ENCODE peak calls at places on chromosome 9, in eight cellular contexts. One of them, this sample, is unnamed.

GRCh38 chr9:131017067-131017466 is 8.1 kb downstream of the LAMC3 start:
- DNase-seq in amniotic stem cell: no peak
- DNase-seq in activated naive CD8-positive, alpha-beta T cell treated with anti-CD3 and anti-CD28 coated beads for 36 hours: no peak
- DNase-seq in skeletal muscle cell: no peak
- DNase-seq in hepatic stellate cell: no peak
- DNase-seq in AG10803: peak; percentile 16
- DNase-seq in stimulated activated CD8-positive, alpha-beta memory T cell treated with anti-CD3 and anti-CD28 coated beads, Interleukin-12 subunit alpha, Interleukin-12 subunit beta, amount 100 ng/mL, for 1 hour: no peak
- DNase-seq in T-helper 1 cell: no peak
- DNase-seq in this sample: no peak

GRCh38 chr9:132006657-132007370 is 72.9 kb downstream of the MED27 start:
- DNase-seq in AG10803: peak; percentile 70
- DNase-seq in hepatic stellate cell: no peak
- DNase-seq in T-helper 1 cell: no peak
- DNase-seq in activated naive CD8-positive, alpha-beta T cell treated with anti-CD3 and anti-CD28 coated beads for 36 hours: peak; percentile 34
- DNase-seq in skeletal muscle cell: peak; percentile 90
- DNase-seq in amniotic stem cell: no peak
- DNase-seq in stimulated activated CD8-positive, alpha-beta memory T cell treated with anti-CD3 and anti-CD28 coated beads, Interleukin-12 subunit alpha, Interleukin-12 subunit beta, amount 100 ng/mL, for 1 hour: no peak
- DNase-seq in this sample: no peak

GRCh38 chr9:21060919-21061561 is 16.7 kb downstream of the IFNB1 start:
- DNase-seq in stimulated activated CD8-positive, alpha-beta memory T cell treated with anti-CD3 and anti-CD28 coated beads, Interleukin-12 subunit alpha, Interleukin-12 subunit beta, amount 100 ng/mL, for 1 hour: no peak
- DNase-seq in amniotic stem cell: peak; percentile 3
- DNase-seq in hepatic stellate cell: no peak
- DNase-seq in AG10803: peak; percentile 77
- DNase-seq in T-helper 1 cell: no peak
- DNase-seq in skeletal muscle cell: peak; percentile 12
- DNase-seq in activated naive CD8-positive, alpha-beta T cell treated with anti-CD3 and anti-CD28 coated beads for 36 hours: peak; percentile 18
- DNase-seq in this sample: no peak

GRCh38 chr9:74496819-74497749 is at the start of gene RORB:
- DNase-seq in skeletal muscle cell: no peak
- DNase-seq in stimulated activated CD8-positive, alpha-beta memory T cell treated with anti-CD3 and anti-CD28 coated beads, Interleukin-12 subunit alpha, Interleukin-12 subunit beta, amount 100 ng/mL, for 1 hour: peak; percentile 18
- DNase-seq in activated naive CD8-positive, alpha-beta T cell treated with anti-CD3 and anti-CD28 coated beads for 36 hours: peak; percentile 41
- DNase-seq in AG10803: peak; percentile 8
- DNase-seq in hepatic stellate cell: peak; percentile 27
- DNase-seq in T-helper 1 cell: no peak
- DNase-seq in amniotic stem cell: no peak
- DNase-seq in this sample: peak; percentile 74

GRCh38 chr9:96566401-96567202 is 53.0 kb downstream of the CDC14B start:
- DNase-seq in stimulated activated CD8-positive, alpha-beta memory T cell treated with anti-CD3 and anti-CD28 coated beads, Interleukin-12 subunit alpha, Interleukin-12 subunit beta, amount 100 ng/mL, for 1 hour: peak; percentile 60
- DNase-seq in amniotic stem cell: peak; percentile 45
- DNase-seq in hepatic stellate cell: peak; percentile 75
- DNase-seq in T-helper 1 cell: peak; percentile 70
- DNase-seq in AG10803: peak; percentile 56
- DNase-seq in skeletal muscle cell: no peak
- DNase-seq in activated naive CD8-positive, alpha-beta T cell treated with anti-CD3 and anti-CD28 coated beads for 36 hours: peak; percentile 83
- DNase-seq in this sample: peak; percentile 86

GRCh38 chr9:95124582-95125359 is 192.7 kb downstream of the FANCC start:
- DNase-seq in skeletal muscle cell: no peak
- DNase-seq in hepatic stellate cell: no peak
- DNase-seq in activated naive CD8-positive, alpha-beta T cell treated with anti-CD3 and anti-CD28 coated beads for 36 hours: no peak
- DNase-seq in AG10803: peak; percentile 13
- DNase-seq in amniotic stem cell: no peak
- DNase-seq in stimulated activated CD8-positive, alpha-beta memory T cell treated with anti-CD3 and anti-CD28 coated beads, Interleukin-12 subunit alpha, Interleukin-12 subunit beta, amount 100 ng/mL, for 1 hour: no peak
- DNase-seq in T-helper 1 cell: no peak
- DNase-seq in this sample: no peak

GRCh38 chr9:17272510-17272909 is 137.7 kb downstream of the CNTLN start:
- DNase-seq in stimulated activated CD8-positive, alpha-beta memory T cell treated with anti-CD3 and anti-CD28 coated beads, Interleukin-12 subunit alpha, Interleukin-12 subunit beta, amount 100 ng/mL, for 1 hour: no peak
- DNase-seq in AG10803: no peak
- DNase-seq in amniotic stem cell: no peak
- DNase-seq in hepatic stellate cell: no peak
- DNase-seq in activated naive CD8-positive, alpha-beta T cell treated with anti-CD3 and anti-CD28 coated beads for 36 hours: no peak
- DNase-seq in T-helper 1 cell: no peak
- DNase-seq in skeletal muscle cell: no peak
- DNase-seq in this sample: no peak

GRCh38 chr9:131650254-131650653 is 89.6 kb downstream of the RAPGEF1 start:
- DNase-seq in skeletal muscle cell: peak; percentile 66
- DNase-seq in hepatic stellate cell: no peak
- DNase-seq in amniotic stem cell: no peak
- DNase-seq in T-helper 1 cell: no peak
- DNase-seq in activated naive CD8-positive, alpha-beta T cell treated with anti-CD3 and anti-CD28 coated beads for 36 hours: no peak
- DNase-seq in AG10803: peak; percentile 98
- DNase-seq in stimulated activated CD8-positive, alpha-beta memory T cell treated with anti-CD3 and anti-CD28 coated beads, Interleukin-12 subunit alpha, Interleukin-12 subunit beta, amount 100 ng/mL, for 1 hour: no peak
- DNase-seq in this sample: peak; percentile 29

GRCh38 chr9:15220658-15221310 is 86.2 kb downstream of the TTC39B start:
- DNase-seq in amniotic stem cell: no peak
- DNase-seq in stimulated activated CD8-positive, alpha-beta memory T cell treated with anti-CD3 and anti-CD28 coated beads, Interleukin-12 subunit alpha, Interleukin-12 subunit beta, amount 100 ng/mL, for 1 hour: no peak
- DNase-seq in activated naive CD8-positive, alpha-beta T cell treated with anti-CD3 and anti-CD28 coated beads for 36 hours: no peak
- DNase-seq in AG10803: peak; percentile 99
- DNase-seq in T-helper 1 cell: no peak
- DNase-seq in hepatic stellate cell: no peak
- DNase-seq in skeletal muscle cell: peak; percentile 70
- DNase-seq in this sample: no peak

GRCh38 chr9:32384002-32384363 is 460 bp upstream of the ACO1 start:
- DNase-seq in AG10803: no peak
- DNase-seq in hepatic stellate cell: no peak
- DNase-seq in activated naive CD8-positive, alpha-beta T cell treated with anti-CD3 and anti-CD28 coated beads for 36 hours: no peak
- DNase-seq in stimulated activated CD8-positive, alpha-beta memory T cell treated with anti-CD3 and anti-CD28 coated beads, Interleukin-12 subunit alpha, Interleukin-12 subunit beta, amount 100 ng/mL, for 1 hour: no peak
- DNase-seq in T-helper 1 cell: no peak
- DNase-seq in skeletal muscle cell: no peak
- DNase-seq in amniotic stem cell: no peak
- DNase-seq in this sample: no peak

GRCh38 chr9:93008457-93008856 is 50.0 kb upstream of the SUSD3 start:
- DNase-seq in stimulated activated CD8-positive, alpha-beta memory T cell treated with anti-CD3 and anti-CD28 coated beads, Interleukin-12 subunit alpha, Interleukin-12 subunit beta, amount 100 ng/mL, for 1 hour: no peak
- DNase-seq in amniotic stem cell: no peak
- DNase-seq in hepatic stellate cell: no peak
- DNase-seq in AG10803: no peak
- DNase-seq in skeletal muscle cell: no peak
- DNase-seq in T-helper 1 cell: no peak
- DNase-seq in activated naive CD8-positive, alpha-beta T cell treated with anti-CD3 and anti-CD28 coated beads for 36 hours: no peak
- DNase-seq in this sample: no peak

GRCh38 chr9:114551750-114552685 is 35.6 kb upstream of the ATP6V1G1 start:
- DNase-seq in skeletal muscle cell: peak; percentile 97
- DNase-seq in stimulated activated CD8-positive, alpha-beta memory T cell treated with anti-CD3 and anti-CD28 coated beads, Interleukin-12 subunit alpha, Interleukin-12 subunit beta, amount 100 ng/mL, for 1 hour: no peak
- DNase-seq in AG10803: peak; percentile 93
- DNase-seq in amniotic stem cell: peak; percentile 98
- DNase-seq in activated naive CD8-positive, alpha-beta T cell treated with anti-CD3 and anti-CD28 coated beads for 36 hours: no peak
- DNase-seq in hepatic stellate cell: peak; percentile 95
- DNase-seq in T-helper 1 cell: no peak
- DNase-seq in this sample: no peak

GRCh38 chr9:34513567-34514214 is 9.1 kb downstream of the ENHO start:
- DNase-seq in activated naive CD8-positive, alpha-beta T cell treated with anti-CD3 and anti-CD28 coated beads for 36 hours: no peak
- DNase-seq in stimulated activated CD8-positive, alpha-beta memory T cell treated with anti-CD3 and anti-CD28 coated beads, Interleukin-12 subunit alpha, Interleukin-12 subunit beta, amount 100 ng/mL, for 1 hour: no peak
- DNase-seq in AG10803: no peak
- DNase-seq in hepatic stellate cell: no peak
- DNase-seq in skeletal muscle cell: peak; percentile 19
- DNase-seq in T-helper 1 cell: no peak
- DNase-seq in amniotic stem cell: no peak
- DNase-seq in this sample: no peak

GRCh38 chr9:95495988-95496387 is 20.8 kb downstream of the PTCH1 start:
- DNase-seq in hepatic stellate cell: no peak
- DNase-seq in skeletal muscle cell: no peak
- DNase-seq in amniotic stem cell: no peak
- DNase-seq in AG10803: no peak
- DNase-seq in stimulated activated CD8-positive, alpha-beta memory T cell treated with anti-CD3 and anti-CD28 coated beads, Interleukin-12 subunit alpha, Interleukin-12 subunit beta, amount 100 ng/mL, for 1 hour: no peak
- DNase-seq in T-helper 1 cell: no peak
- DNase-seq in activated naive CD8-positive, alpha-beta T cell treated with anti-CD3 and anti-CD28 coated beads for 36 hours: no peak
- DNase-seq in this sample: no peak

GRCh38 chr9:35645736-35646582 is 4.8 kb downstream of the SIT1 start:
- DNase-seq in activated naive CD8-positive, alpha-beta T cell treated with anti-CD3 and anti-CD28 coated beads for 36 hours: no peak
- DNase-seq in AG10803: peak; percentile 17
- DNase-seq in amniotic stem cell: no peak
- DNase-seq in hepatic stellate cell: no peak
- DNase-seq in T-helper 1 cell: no peak
- DNase-seq in stimulated activated CD8-positive, alpha-beta memory T cell treated with anti-CD3 and anti-CD28 coated beads, Interleukin-12 subunit alpha, Interleukin-12 subunit beta, amount 100 ng/mL, for 1 hour: no peak
- DNase-seq in skeletal muscle cell: no peak
- DNase-seq in this sample: no peak

GRCh38 chr9:131839281-131840084 is 99.6 kb upstream of the RAPGEF1 start:
- DNase-seq in activated naive CD8-positive, alpha-beta T cell treated with anti-CD3 and anti-CD28 coated beads for 36 hours: peak; percentile 13
- DNase-seq in AG10803: peak; percentile 49
- DNase-seq in hepatic stellate cell: peak; percentile 89
- DNase-seq in stimulated activated CD8-positive, alpha-beta memory T cell treated with anti-CD3 and anti-CD28 coated beads, Interleukin-12 subunit alpha, Interleukin-12 subunit beta, amount 100 ng/mL, for 1 hour: peak; percentile 10
- DNase-seq in T-helper 1 cell: no peak
- DNase-seq in skeletal muscle cell: no peak
- DNase-seq in amniotic stem cell: peak; percentile 87
- DNase-seq in this sample: no peak

GRCh38 chr9:108108290-108108689 is 618.7 kb upstream of the KLF4 start:
- DNase-seq in activated naive CD8-positive, alpha-beta T cell treated with anti-CD3 and anti-CD28 coated beads for 36 hours: no peak
- DNase-seq in skeletal muscle cell: no peak
- DNase-seq in stimulated activated CD8-positive, alpha-beta memory T cell treated with anti-CD3 and anti-CD28 coated beads, Interleukin-12 subunit alpha, Interleukin-12 subunit beta, amount 100 ng/mL, for 1 hour: no peak
- DNase-seq in AG10803: no peak
- DNase-seq in hepatic stellate cell: no peak
- DNase-seq in T-helper 1 cell: no peak
- DNase-seq in amniotic stem cell: no peak
- DNase-seq in this sample: no peak

GRCh38 chr9:95095619-95096355 is 221.7 kb downstream of the FANCC start:
- DNase-seq in stimulated activated CD8-positive, alpha-beta memory T cell treated with anti-CD3 and anti-CD28 coated beads, Interleukin-12 subunit alpha, Interleukin-12 subunit beta, amount 100 ng/mL, for 1 hour: no peak
- DNase-seq in hepatic stellate cell: no peak
- DNase-seq in T-helper 1 cell: no peak
- DNase-seq in activated naive CD8-positive, alpha-beta T cell treated with anti-CD3 and anti-CD28 coated beads for 36 hours: no peak
- DNase-seq in AG10803: no peak
- DNase-seq in skeletal muscle cell: no peak
- DNase-seq in amniotic stem cell: no peak
- DNase-seq in this sample: no peak

GRCh38 chr9:38075272-38075671 is 6.2 kb upstream of the SHB start:
- DNase-seq in hepatic stellate cell: no peak
- DNase-seq in AG10803: no peak
- DNase-seq in activated naive CD8-positive, alpha-beta T cell treated with anti-CD3 and anti-CD28 coated beads for 36 hours: no peak
- DNase-seq in stimulated activated CD8-positive, alpha-beta memory T cell treated with anti-CD3 and anti-CD28 coated beads, Interleukin-12 subunit alpha, Interleukin-12 subunit beta, amount 100 ng/mL, for 1 hour: no peak
- DNase-seq in amniotic stem cell: no peak
- DNase-seq in T-helper 1 cell: no peak
- DNase-seq in skeletal muscle cell: no peak
- DNase-seq in this sample: no peak

GRCh38 chr9:137276757-137277328 is 683 bp upstream of the TOR4A start:
- DNase-seq in activated naive CD8-positive, alpha-beta T cell treated with anti-CD3 and anti-CD28 coated beads for 36 hours: no peak
- DNase-seq in amniotic stem cell: no peak
- DNase-seq in stimulated activated CD8-positive, alpha-beta memory T cell treated with anti-CD3 and anti-CD28 coated beads, Interleukin-12 subunit alpha, Interleukin-12 subunit beta, amount 100 ng/mL, for 1 hour: no peak
- DNase-seq in skeletal muscle cell: no peak
- DNase-seq in T-helper 1 cell: no peak
- DNase-seq in AG10803: peak; percentile 37
- DNase-seq in hepatic stellate cell: peak; percentile 85
- DNase-seq in this sample: no peak

GRCh38 chr9:20382460-20383071 is 239.7 kb downstream of the MLLT3 start:
- DNase-seq in T-helper 1 cell: no peak
- DNase-seq in AG10803: peak; percentile 6
- DNase-seq in stimulated activated CD8-positive, alpha-beta memory T cell treated with anti-CD3 and anti-CD28 coated beads, Interleukin-12 subunit alpha, Interleukin-12 subunit beta, amount 100 ng/mL, for 1 hour: no peak
- DNase-seq in activated naive CD8-positive, alpha-beta T cell treated with anti-CD3 and anti-CD28 coated beads for 36 hours: no peak
- DNase-seq in skeletal muscle cell: peak; percentile 36
- DNase-seq in amniotic stem cell: peak; percentile 8
- DNase-seq in hepatic stellate cell: peak; percentile 8
- DNase-seq in this sample: no peak

GRCh38 chr9:127776919-127777280 is 1.6 kb downstream of the SH2D3C start:
- DNase-seq in skeletal muscle cell: no peak
- DNase-seq in AG10803: no peak
- DNase-seq in amniotic stem cell: no peak
- DNase-seq in stimulated activated CD8-positive, alpha-beta memory T cell treated with anti-CD3 and anti-CD28 coated beads, Interleukin-12 subunit alpha, Interleukin-12 subunit beta, amount 100 ng/mL, for 1 hour: no peak
- DNase-seq in T-helper 1 cell: no peak
- DNase-seq in hepatic stellate cell: no peak
- DNase-seq in activated naive CD8-positive, alpha-beta T cell treated with anti-CD3 and anti-CD28 coated beads for 36 hours: no peak
- DNase-seq in this sample: no peak

GRCh38 chr9:127188396-127188795 is 66.0 kb upstream of the ANGPTL2 start:
- DNase-seq in activated naive CD8-positive, alpha-beta T cell treated with anti-CD3 and anti-CD28 coated beads for 36 hours: no peak
- DNase-seq in hepatic stellate cell: no peak
- DNase-seq in skeletal muscle cell: no peak
- DNase-seq in stimulated activated CD8-positive, alpha-beta memory T cell treated with anti-CD3 and anti-CD28 coated beads, Interleukin-12 subunit alpha, Interleukin-12 subunit beta, amount 100 ng/mL, for 1 hour: no peak
- DNase-seq in AG10803: no peak
- DNase-seq in amniotic stem cell: no peak
- DNase-seq in T-helper 1 cell: no peak
- DNase-seq in this sample: no peak

GRCh38 chr9:108544866-108545265 is 310.9 kb downstream of the ACTL7B start:
- DNase-seq in amniotic stem cell: no peak
- DNase-seq in AG10803: peak; percentile 36
- DNase-seq in activated naive CD8-positive, alpha-beta T cell treated with anti-CD3 and anti-CD28 coated beads for 36 hours: no peak
- DNase-seq in stimulated activated CD8-positive, alpha-beta memory T cell treated with anti-CD3 and anti-CD28 coated beads, Interleukin-12 subunit alpha, Interleukin-12 subunit beta, amount 100 ng/mL, for 1 hour: no peak
- DNase-seq in hepatic stellate cell: no peak
- DNase-seq in T-helper 1 cell: no peak
- DNase-seq in skeletal muscle cell: no peak
- DNase-seq in this sample: no peak

GRCh38 chr9:911003-911402 is 65.5 kb upstream of the DMRT3 start:
- DNase-seq in T-helper 1 cell: no peak
- DNase-seq in AG10803: no peak
- DNase-seq in skeletal muscle cell: no peak
- DNase-seq in stimulated activated CD8-positive, alpha-beta memory T cell treated with anti-CD3 and anti-CD28 coated beads, Interleukin-12 subunit alpha, Interleukin-12 subunit beta, amount 100 ng/mL, for 1 hour: no peak
- DNase-seq in amniotic stem cell: no peak
- DNase-seq in activated naive CD8-positive, alpha-beta T cell treated with anti-CD3 and anti-CD28 coated beads for 36 hours: no peak
- DNase-seq in hepatic stellate cell: no peak
- DNase-seq in this sample: no peak

GRCh38 chr9:90855208-90856000 is 53.8 kb downstream of the SYK start:
- DNase-seq in stimulated activated CD8-positive, alpha-beta memory T cell treated with anti-CD3 and anti-CD28 coated beads, Interleukin-12 subunit alpha, Interleukin-12 subunit beta, amount 100 ng/mL, for 1 hour: no peak
- DNase-seq in hepatic stellate cell: no peak
- DNase-seq in AG10803: no peak
- DNase-seq in activated naive CD8-positive, alpha-beta T cell treated with anti-CD3 and anti-CD28 coated beads for 36 hours: no peak
- DNase-seq in amniotic stem cell: no peak
- DNase-seq in T-helper 1 cell: no peak
- DNase-seq in skeletal muscle cell: no peak
- DNase-seq in this sample: no peak

GRCh38 chr9:124869466-124869985 is 7.6 kb downstream of the ARPC5L start:
- DNase-seq in T-helper 1 cell: no peak
- DNase-seq in hepatic stellate cell: no peak
- DNase-seq in activated naive CD8-positive, alpha-beta T cell treated with anti-CD3 and anti-CD28 coated beads for 36 hours: peak; percentile 49
- DNase-seq in amniotic stem cell: no peak
- DNase-seq in AG10803: no peak
- DNase-seq in skeletal muscle cell: no peak
- DNase-seq in stimulated activated CD8-positive, alpha-beta memory T cell treated with anti-CD3 and anti-CD28 coated beads, Interleukin-12 subunit alpha, Interleukin-12 subunit beta, amount 100 ng/mL, for 1 hour: no peak
- DNase-seq in this sample: peak; percentile 53